ENCODE peak calls at places on chromosomes 7 and 10, in six cellular contexts. M, D, I, W, S and J are unnamed samples.

GRCh38 chr7:134936893-134937520 is 49.3 kb upstream of the AGBL3 start:
- DNase-seq in W (no peak), D (no peak), M (no peak), S (no peak), I (no peak), J (no peak)

GRCh38 chr7:47045169-47045568 is 536.7 kb downstream of the TNS3 start:
- DNase-seq in I (no peak), D (no peak), W (no peak), M (no peak), S (no peak), J (no peak)

GRCh38 chr7:4613855-4614548 is 68.1 kb upstream of the FOXK1 start:
- DNase-seq in D (no peak), M (no peak), I (peak; percentile 33), W (no peak), S (no peak), J (no peak)

GRCh38 chr10:67788028-67788886 is 49.7 kb downstream of the DNAJC12 start:
- DNase-seq in S (no peak), D (no peak), W (peak; percentile 77), I (no peak), M (peak; percentile 42), J (no peak)

GRCh38 chr10:118459642-118460193 is 117.6 kb upstream of the FAM204A start:
- DNase-seq in M (peak; percentile 73), I (peak; percentile 18), S (no peak), W (peak; percentile 65), D (no peak), J (no peak)

GRCh38 chr7:143892527-143893300 is 9.3 kb downstream of the TCAF1 start:
- DNase-seq in I (no peak), M (peak; percentile 54), S (no peak), W (no peak), D (no peak), J (no peak)

GRCh38 chr7:125681508-125681907 is 751.9 kb upstream of the POT1 start:
- DNase-seq in W (no peak), I (no peak), D (no peak), S (no peak), M (no peak), J (no peak)

GRCh38 chr7:32500922-32501341 is 5.6 kb downstream of the AVL9 start:
- DNase-seq in D (no peak), S (peak; percentile 39), I (no peak), W (no peak), M (no peak), J (no peak)

GRCh38 chr10:29279779-29280535 is 8.9 kb upstream of the LYZL1 start:
- DNase-seq in D (no peak), I (no peak), M (no peak), S (no peak), W (no peak), J (no peak)

GRCh38 chr7:88789480-88790064 is 6.0 kb downstream of the TEX47 start:
- DNase-seq in W (peak; percentile 4), I (no peak), M (peak; percentile 23), S (no peak), D (no peak), J (no peak)

GRCh38 chr7:2032030-2032875 is 200.5 kb downstream of the MAD1L1 start:
- DNase-seq in S (no peak), I (no peak), M (no peak), D (no peak), W (no peak), J (peak; percentile 7)

GRCh38 chr10:69492746-69493462 is 41.6 kb downstream of the TSPAN15 start:
- DNase-seq in M (no peak), I (no peak), D (no peak), S (no peak), W (no peak), J (no peak)

GRCh38 chr10:17475661-17476060 is 21.3 kb upstream of the ST8SIA6 start:
- DNase-seq in D (no peak), S (no peak), M (no peak), W (no peak), I (no peak), J (no peak)

GRCh38 chr7:150944066-150945042 is 33.8 kb downstream of the KCNH2 start:
- DNase-seq in S (no peak), W (no peak), D (no peak), M (no peak), I (no peak), J (no peak)

GRCh38 chr7:16357921-16358320 is 63.4 kb downstream of the CRPPA start:
- DNase-seq in I (no peak), S (no peak), D (no peak), M (no peak), W (no peak), J (no peak)

GRCh38 chr7:475425-475728 is 44.3 kb downstream of the PDGFA start:
- DNase-seq in W (no peak), I (no peak), D (no peak), M (no peak), S (no peak), J (no peak)

GRCh38 chr10:22436526-22436892 is 91.2 kb downstream of the SPAG6 start:
- DNase-seq in D (no peak), W (no peak), I (no peak), S (no peak), M (no peak), J (no peak)

GRCh38 chr7:27251513-27252306 is 9.1 kb downstream of the EVX1 start:
- DNase-seq in D (no peak), S (no peak), W (no peak), M (no peak), I (no peak), J (no peak)

GRCh38 chr10:91163709-91164474 is 56.6 kb upstream of the PCGF5 start:
- DNase-seq in W (peak; percentile 76), M (peak; percentile 15), I (peak; percentile 49), D (peak; percentile 90), S (peak; percentile 52), J (peak; percentile 27)

DNA sequence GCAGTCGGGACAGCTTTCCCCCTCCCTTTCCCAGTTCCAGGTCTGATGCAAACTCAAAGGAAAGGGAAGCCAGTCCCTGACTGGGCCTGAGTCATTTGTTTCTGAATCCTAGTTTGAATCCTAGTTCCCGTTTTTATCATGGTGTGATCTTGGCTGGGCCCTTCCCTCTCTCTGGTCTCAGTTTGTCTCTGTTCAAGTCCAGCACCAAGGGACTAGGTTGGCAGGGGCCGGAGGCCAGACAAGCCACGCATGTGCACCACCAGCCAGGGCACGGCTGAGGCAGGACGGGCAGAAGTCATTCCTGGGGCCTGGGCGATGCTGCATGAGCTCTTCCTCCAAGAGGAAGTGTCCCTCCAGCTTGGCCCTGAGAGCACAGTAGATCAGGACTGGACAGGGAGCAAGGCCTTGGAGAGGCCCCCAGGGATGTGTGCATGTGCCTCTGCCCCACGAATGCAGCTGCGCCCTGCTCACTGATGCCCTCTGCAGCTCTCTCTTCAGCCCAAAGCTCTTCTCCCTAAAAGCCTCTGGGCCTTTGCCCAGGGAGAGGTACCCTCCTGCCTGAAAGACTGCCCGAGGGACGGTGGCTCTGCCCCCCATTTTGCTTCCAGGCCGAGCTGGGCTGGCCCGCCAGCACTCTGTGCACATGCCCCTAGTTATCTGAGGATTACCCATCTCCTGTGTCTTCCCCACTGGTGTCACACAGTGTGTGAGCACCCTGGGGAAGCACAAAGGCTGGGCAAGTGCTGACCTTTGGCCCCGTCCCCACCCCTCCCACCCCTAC is 86.7 kb downstream of the ZMIZ1 start:
- DNase-seq in S (no peak), D (no peak), I (no peak), M (no peak), W (no peak), J (no peak)
- TF ChIP-seq CTCF in S (no peak), D (no peak), I (peak; percentile 15), M (peak; percentile 25), W (peak; percentile 11), J (peak; percentile 21)

GRCh38 chr10:13961853-13962252 is 368.9 kb downstream of the FRMD4A start:
- DNase-seq in W (no peak), M (no peak), I (no peak), S (no peak), D (no peak), J (no peak)
- H3K4me3 ChIP-seq in W (no peak overlapping the region), M (no peak overlapping the region), I (no peak overlapping the region), S (no peak overlapping the region), D (no peak overlapping the region), J (no peak overlapping the region)

DNA sequence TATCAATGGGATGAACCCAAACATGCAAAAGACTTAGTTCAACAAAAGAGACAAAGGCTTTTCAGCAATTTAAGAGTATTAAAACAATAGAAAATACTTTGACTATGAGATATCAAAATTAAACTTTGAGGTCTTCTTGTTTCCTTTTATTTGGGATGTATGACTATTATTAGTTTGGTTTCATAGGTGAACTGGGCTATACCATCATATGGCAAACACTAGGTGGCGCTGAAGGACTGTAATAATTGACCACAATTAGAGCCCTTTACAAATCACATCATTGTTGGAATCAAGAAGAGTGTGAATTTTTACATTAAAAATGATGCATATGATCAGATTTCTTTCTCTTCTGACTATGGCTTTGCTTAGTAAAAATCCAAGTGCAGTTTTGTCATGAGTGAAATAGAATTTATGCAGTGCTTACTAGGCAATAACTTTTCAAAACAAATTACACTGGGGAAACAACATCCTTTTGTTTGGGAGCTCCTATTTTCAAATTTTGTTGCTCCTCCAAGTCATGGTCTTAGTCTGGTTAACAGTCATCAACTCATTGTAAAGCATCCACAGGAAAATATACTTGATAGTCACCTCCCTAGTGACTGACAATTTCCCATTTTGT is 14.7 kb upstream of the NXPH1 start:
- DNase-seq in I (peak; percentile 3), W (peak; percentile 31), S (peak; percentile 4), D (no peak), M (peak; percentile 57), J (peak; percentile 20)
- TF ChIP-seq CTCF in I (peak; percentile 53), W (peak; percentile 81), S (peak; percentile 61), D (no peak), M (peak; percentile 71), J (peak; percentile 83)

GRCh38 chr10:43574906-43575305 is 490 bp upstream of the ZNF239 start:
- DNase-seq in D (no peak), W (no peak), M (no peak), I (no peak), S (no peak), J (no peak)

GRCh38 chr10:43573250-43574034 is 974 bp downstream of the ZNF239 start:
- DNase-seq in D (no peak), W (no peak), I (no peak), M (no peak), S (no peak), J (no peak)

GRCh38 chr10:43576580-43576979 is 2.2 kb upstream of the ZNF239 start:
- DNase-seq in M (no peak), I (no peak), W (no peak), S (no peak), D (no peak), J (no peak)

GRCh38 chr10:43576062-43576461 is 1.6 kb upstream of the ZNF239 start:
- DNase-seq in D (no peak), M (no peak), S (no peak), W (no peak), I (no peak), J (no peak)

DNA sequence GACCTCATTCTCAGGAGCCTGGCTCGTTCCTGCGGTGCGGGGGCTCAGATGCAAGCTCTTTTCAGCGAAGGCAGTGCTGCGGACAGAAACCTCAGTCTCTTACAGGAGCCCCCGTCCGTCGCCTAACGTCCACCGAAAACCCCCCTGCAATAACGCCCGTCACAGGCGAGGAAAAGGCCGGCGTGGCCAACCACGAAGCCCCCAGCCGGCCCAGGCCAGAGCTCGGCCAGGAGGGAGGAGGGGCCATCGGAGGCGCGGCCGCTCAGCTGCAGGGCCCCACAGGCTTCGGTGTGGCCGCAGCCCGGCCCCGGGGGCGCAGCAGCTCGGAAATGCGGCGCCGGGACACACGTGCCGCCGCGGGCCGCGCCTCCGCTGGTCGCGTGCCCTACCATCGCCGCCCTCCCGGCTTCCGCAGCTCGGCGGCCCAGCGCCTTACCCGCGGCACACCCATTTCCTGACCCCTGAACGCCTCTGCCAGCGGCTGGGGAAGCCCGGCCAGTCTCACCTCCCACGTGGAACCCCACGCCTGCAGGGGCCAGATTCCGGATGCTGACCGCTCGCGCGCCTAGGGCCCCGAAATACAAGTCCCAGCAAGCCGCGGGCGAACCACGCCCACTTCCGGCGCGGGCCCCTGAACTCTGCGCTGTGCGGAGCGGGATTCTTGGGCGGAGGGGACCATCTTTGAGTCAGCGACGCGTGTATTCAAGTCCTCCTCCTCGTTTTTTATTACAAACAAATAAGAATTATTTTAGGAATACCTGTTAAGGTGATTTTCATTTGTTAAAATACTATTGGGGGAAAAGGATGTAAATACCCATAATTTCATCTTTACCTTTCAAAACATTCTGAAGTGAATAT is at the start of gene ZNF239:
- DNase-seq in M (peak; percentile 37), S (peak; percentile 57), W (peak; percentile 27), I (peak; percentile 61), D (peak; percentile 93), J (peak; percentile 16)
- H3K4me3 ChIP-seq in M (peak within 1 kb of the TSS; percentile 53), S (peak within 1 kb of the TSS; percentile 64), W (peak within 1 kb of the TSS; percentile 64), I (peak within 1 kb of the TSS; percentile 68), D (peak within 1 kb of the TSS; percentile 72), J (peak within 1 kb of the TSS; percentile 67)